ENCODE peak calls at places on chromosomes 12 and 14, in four cellular contexts. Z is tibial nerve, A is testis, M is H54. Y is an unnamed sample.

GRCh38 chr12:116924558-116925453 is 14.1 kb downstream of the FBXW8 start:
- DNase-seq in Z (no peak), A (no peak), M (peak), Y (no peak)

GRCh38 chr14:96221841-96222240 is 17.2 kb downstream of the BDKRB2 start:
- DNase-seq in Z (no peak), A (no peak), M (no peak), Y (no peak)

GRCh38 chr14:102508774-102509743 is 517 bp downstream of the ANKRD9 start:
- DNase-seq in Z (peak), A (peak), M (peak), Y (no peak)

GRCh38 chr14:105056303-105056831 is 8.9 kb downstream of the GPR132 start:
- DNase-seq in Z (no peak), A (no peak), M (no peak), Y (no peak)

GRCh38 chr12:124465473-124465872 is 101.9 kb downstream of the NCOR2 start:
- DNase-seq in Z (no peak), A (no peak), M (no peak), Y (no peak)

GRCh38 chr12:48296586-48297396 is 53.9 kb downstream of the ZNF641 start:
- DNase-seq in Z (peak), A (peak), M (no peak), Y (no peak)

GRCh38 chr14:104676130-104676693 is 13.2 kb upstream of the INF2 start:
- DNase-seq in Z (no peak), A (no peak), M (no peak), Y (no peak)

GRCh38 chr12:125220404-125221273 is 155.4 kb downstream of the AACS start:
- DNase-seq in Z (no peak), A (peak), M (no peak), Y (no peak)

GRCh38 chr14:77407158-77407557 is 16.2 kb downstream of the NOXRED1 start:
- DNase-seq in Z (no peak), A (peak), M (no peak), Y (no peak)

GRCh38 chr14:58805605-58806358 is 168.0 kb downstream of the DACT1 start:
- DNase-seq in Z (no peak), A (no peak), M (no peak), Y (no peak)

GRCh38 chr12:24643120-24644119 is 305.5 kb downstream of the BCAT1 start:
- DNase-seq in Z (no peak), A (no peak), M (no peak), Y (no peak)

GRCh38 chr14:103103461-103104388 is 9.2 kb downstream of the EXOC3L4 start:
- DNase-seq in Z (no peak), A (no peak), M (peak), Y (no peak)

GRCh38 chr12:123050331-123050809 is 69.9 kb downstream of the ARL6IP4 start:
- DNase-seq in Z (no peak), A (peak), M (peak), Y (no peak)

GRCh38 chr12:76449572-76449971 is 101.4 kb upstream of the BBS10 start:
- DNase-seq in Z (no peak), A (no peak), M (no peak), Y (no peak)

GRCh38 chr12:120260607-120261006 is 4.9 kb downstream of the PXN start:
- DNase-seq in Z (no peak), A (no peak), M (no peak), Y (no peak)

GRCh38 chr14:73741876-73742519 is 27.8 kb upstream of the PNMA1 start:
- DNase-seq in Z (no peak), A (no peak), M (no peak), Y (no peak)

GRCh38 chr14:55417955-55418354 is 6.3 kb upstream of the ATG14 start:
- DNase-seq in Z (no peak), A (no peak), M (no peak), Y (no peak)

GRCh38 chr14:91980157-91980556 is 32.7 kb upstream of the FBLN5 start:
- DNase-seq in Z (no peak), A (no peak), M (peak), Y (no peak)

GRCh38 chr12:67468549-67469245 is 179.8 kb upstream of the DYRK2 start:
- DNase-seq in Z (no peak), A (no peak), M (no peak), Y (no peak)

GRCh38 chr14:50335389-50335788 is 23.3 kb downstream of the DMAC2L start:
- DNase-seq in Z (peak), A (peak), M (no peak), Y (no peak)

GRCh38 chr12:117151195-117152031 is 38.9 kb downstream of the FBXO21 start:
- DNase-seq in Z (peak), A (peak), M (no peak), Y (no peak)

GRCh38 chr12:110591508-110592051 is 8.5 kb upstream of the PPTC7 start:
- DNase-seq in Z (no peak), A (no peak), M (no peak), Y (no peak)

GRCh38 chr12:115357681-115358080 is 673.7 kb upstream of the TBX3 start:
- DNase-seq in Z (no peak), A (no peak), M (no peak), Y (no peak)

GRCh38 chr14:25237845-25238244 is 187.9 kb upstream of the STXBP6 start:
- DNase-seq in Z (no peak), A (peak), M (no peak), Y (no peak)

DNA sequence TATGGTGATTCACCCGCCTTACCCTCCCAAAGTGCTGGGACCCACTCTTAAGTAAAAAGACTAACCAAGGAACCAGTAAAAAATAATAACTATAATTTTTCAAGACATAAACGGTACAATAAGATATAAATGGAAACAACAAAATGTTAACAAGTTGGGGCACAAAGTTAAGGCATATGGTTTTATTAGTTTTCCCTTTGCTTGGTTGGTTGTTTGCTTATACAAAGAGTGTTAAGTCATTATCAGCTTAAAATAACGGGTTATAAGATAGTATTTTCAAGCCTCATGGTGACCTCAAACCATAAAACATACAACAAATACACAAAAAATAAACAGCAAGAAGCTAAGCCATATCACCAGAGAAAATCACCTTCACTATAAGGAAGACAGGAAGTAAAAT is 406.1 kb downstream of the SEC23A start:
- DNase-seq in Z (no peak), A (no peak), M (no peak), Y (no peak)
- TF ChIP-seq POLR2A in Z (no peak), A (no peak), M (no peak), Y (no peak)

GRCh38 chr12:57935839-57936512 is 5.4 kb upstream of the ATP23 start:
- DNase-seq in Z (peak), A (peak), M (peak), Y (peak)
- TF ChIP-seq POLR2A in Z (peak), A (peak), M (peak), Y (no peak)

GRCh38 chr14:68813318-68813838 is 20.5 kb upstream of the ZFP36L1 start:
- DNase-seq in Z (no peak), A (no peak), M (no peak), Y (no peak)

GRCh38 chr14:68816183-68816942 is 23.5 kb upstream of the ZFP36L1 start:
- DNase-seq in Z (peak), A (peak), M (peak), Y (peak)

GRCh38 chr14:68816943-68817430 is 24.1 kb upstream of the ZFP36L1 start:
- DNase-seq in Z (no peak), A (no peak), M (no peak), Y (no peak)

GRCh38 chr14:68815288-68816182 is 22.7 kb upstream of the ZFP36L1 start:
- DNase-seq in Z (no peak), A (no peak), M (no peak), Y (no peak)

GRCh38 chr14:68814376-68815287 is 21.8 kb upstream of the ZFP36L1 start:
- DNase-seq in Z (peak), A (peak), M (no peak), Y (no peak)
- TF ChIP-seq POLR2A in Z (no peak), A (no peak), M (no peak), Y (no peak)

GRCh38 chr12:8612629-8613028 is at the start of gene AICDA:
- DNase-seq in Z (no peak), A (no peak), M (no peak), Y (no peak)
- TF ChIP-seq POLR2A in Z (no peak), A (no peak), M (no peak), Y (no peak)

Y was measured in esophagus squamous epithelium.